ENCODE peak calls at places on chromosomes 2 and 18, in eight cellular contexts. E is heart right ventricle, D is AG09309, J is colonic mucosa, P is AG09319, I is right lobe of liver, Y is spleen, U is HL-60. H is an unnamed sample.

GRCh38 chr2:225112362-225113111 is 70.3 kb upstream of the DOCK10 start:
- DNase-seq in E (no peak), D (no peak), J (no peak), P (no peak), I (no peak), Y (no peak), U (peak; percentile 12), H (no peak)

GRCh38 chr2:138329591-138329990 is 172.0 kb upstream of the SPOPL start:
- DNase-seq in E (no peak), D (no peak), J (no peak), P (no peak), I (no peak), Y (no peak), U (no peak), H (no peak)

GRCh38 chr2:237150831-237151230 is 65.1 kb downstream of the COPS8 start:
- DNase-seq in E (no peak), D (no peak), J (no peak), P (no peak), I (no peak), Y (no peak), U (no peak), H (no peak)

GRCh38 chr2:150505178-150505577 is 17.7 kb upstream of the RND3 start:
- DNase-seq in E (no peak), D (no peak), J (no peak), P (no peak), I (no peak), Y (no peak), U (no peak), H (no peak)

GRCh38 chr2:10709290-10709939 is 12.0 kb upstream of the ATP6V1C2 start:
- DNase-seq in E (no peak), D (no peak), J (peak; percentile 33), P (no peak), I (peak; percentile 46), Y (peak; percentile 64), U (no peak), H (peak; percentile 12)

GRCh38 chr2:161798027-161798426 is 173.8 kb downstream of the SLC4A10 start:
- DNase-seq in E (no peak), D (no peak), J (no peak), P (no peak), I (no peak), Y (no peak), U (no peak), H (no peak)

GRCh38 chr2:3034856-3035255 is 342.8 kb downstream of the EIPR1 start:
- DNase-seq in E (no peak), D (no peak), J (no peak), P (no peak), I (peak; percentile 31), Y (no peak), U (no peak), H (no peak)

GRCh38 chr2:102283996-102284395 is 27.4 kb upstream of the IL1RL1 start:
- DNase-seq in E (no peak), D (no peak), J (no peak), P (no peak), I (no peak), Y (no peak), U (peak; percentile 23), H (no peak)

GRCh38 chr18:36580266-36580665 is 248.5 kb downstream of the TPGS2 start:
- DNase-seq in E (no peak), D (peak; percentile 20), J (no peak), P (peak; percentile 32), I (peak; percentile 28), Y (no peak), U (no peak), H (no peak)

GRCh38 chr2:37654932-37655331 is 16.5 kb downstream of the CDC42EP3 start:
- DNase-seq in E (no peak), D (no peak), J (no peak), P (no peak), I (no peak), Y (no peak), U (no peak), H (no peak)

GRCh38 chr2:135164431-135164830 is 112.3 kb downstream of the RAB3GAP1 start:
- DNase-seq in E (no peak), D (peak; percentile 60), J (no peak), P (peak; percentile 7), I (no peak), Y (no peak), U (no peak), H (no peak)

GRCh38 chr2:98658816-98659486 is 50.6 kb downstream of the UNC50 start:
- DNase-seq in E (no peak), D (no peak), J (no peak), P (no peak), I (no peak), Y (no peak), U (no peak), H (no peak)

GRCh38 chr18:3126457-3127097 is 93.2 kb downstream of the MYOM1 start:
- DNase-seq in E (no peak), D (no peak), J (no peak), P (no peak), I (no peak), Y (no peak), U (no peak), H (no peak)

GRCh38 chr2:101400048-101400447 is 12.7 kb upstream of the CREG2 start:
- DNase-seq in E (no peak), D (no peak), J (peak; percentile 36), P (no peak), I (no peak), Y (no peak), U (peak; percentile 42), H (no peak)

GRCh38 chr2:131030478-131030971 is 62.7 kb downstream of the FAM168B start:
- DNase-seq in E (no peak), D (no peak), J (no peak), P (no peak), I (no peak), Y (peak; percentile 64), U (no peak), H (no peak)

GRCh38 chr18:77009675-77010074 is 122.9 kb downstream of the MBP start:
- DNase-seq in E (no peak), D (no peak), J (no peak), P (no peak), I (peak; percentile 47), Y (no peak), U (no peak), H (no peak)

GRCh38 chr2:200259577-200259957 is 46.9 kb upstream of the SPATS2L start:
- DNase-seq in E (no peak), D (no peak), J (no peak), P (no peak), I (no peak), Y (no peak), U (no peak), H (no peak)

DNA sequence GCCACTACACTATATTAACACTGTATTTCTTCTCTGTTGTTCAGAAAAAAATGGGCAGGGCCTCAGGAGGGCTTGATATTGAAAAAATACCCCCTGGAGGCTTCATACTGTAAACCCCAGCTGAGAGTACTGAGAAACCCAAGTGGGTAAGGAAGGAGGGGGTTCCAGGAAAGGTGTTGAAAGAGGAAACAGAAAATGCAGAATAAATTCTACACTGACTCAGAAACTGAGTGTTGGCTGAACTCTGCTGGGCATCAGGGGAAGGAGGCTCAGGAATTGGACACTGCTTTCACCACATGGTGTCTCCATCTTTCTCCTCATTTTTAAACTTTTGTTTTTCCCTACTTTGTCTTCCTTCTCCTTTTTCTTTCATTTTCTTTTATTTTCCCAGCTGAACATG is 253.7 kb downstream of the DYM start:
- DNase-seq in E (no peak), D (no peak), J (no peak), P (no peak), I (no peak), Y (no peak), U (no peak), H (no peak)
- TF ChIP-seq CTCF in E (no peak), D (peak; percentile 39), J (no peak), P (peak; percentile 38), I (no peak), Y (no peak), U (no peak), H (no peak)

DNA sequence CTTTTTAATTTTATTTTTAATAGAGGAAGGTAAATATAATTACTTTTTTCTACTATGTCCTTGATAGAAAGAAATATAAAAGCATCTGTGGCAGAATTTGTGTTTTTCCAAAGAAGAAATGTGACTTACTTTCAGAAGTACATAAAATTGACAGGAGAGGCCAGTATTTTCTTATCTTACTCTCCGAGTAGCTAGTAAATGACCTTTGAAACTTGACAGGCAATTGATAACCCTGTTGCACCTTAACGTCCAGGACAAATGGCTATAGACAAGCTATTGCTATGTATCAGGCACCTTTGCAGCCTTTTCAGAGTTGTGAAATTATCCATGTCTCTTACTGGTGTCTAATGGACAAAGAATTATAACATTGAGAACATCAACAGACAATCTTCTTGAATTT is 63.1 kb upstream of the TNFRSF11A start:
- DNase-seq in E (no peak), D (no peak), J (no peak), P (no peak), I (no peak), Y (no peak), U (no peak), H (no peak)
- TF ChIP-seq CTCF in E (no peak), D (no peak), J (no peak), P (no peak), I (no peak), Y (no peak), U (no peak), H (no peak)

GRCh38 chr2:233350708-233351107 is 3.6 kb upstream of the DGKD start:
- DNase-seq in E (no peak), D (peak; percentile 75), J (peak; percentile 60), P (peak; percentile 11), I (no peak), Y (no peak), U (peak; percentile 41), H (no peak)
- TF ChIP-seq CTCF in E (no peak), D (peak; percentile 27), J (no peak), P (no peak), I (no peak), Y (no peak), U (no peak), H (no peak)

GRCh38 chr2:228700638-228701037 is 519.2 kb upstream of the SPHKAP start:
- DNase-seq in E (no peak), D (no peak), J (no peak), P (no peak), I (no peak), Y (no peak), U (no peak), H (no peak)

GRCh38 chr2:228699888-228700287 is 518.4 kb upstream of the SPHKAP start:
- DNase-seq in E (no peak), D (no peak), J (no peak), P (no peak), I (no peak), Y (no peak), U (no peak), H (no peak)

GRCh38 chr2:228697456-228697855 is 516.0 kb upstream of the SPHKAP start:
- DNase-seq in E (no peak), D (no peak), J (no peak), P (no peak), I (no peak), Y (no peak), U (no peak), H (no peak)

GRCh38 chr2:228698963-228699362 is 517.5 kb upstream of the SPHKAP start:
- DNase-seq in E (no peak), D (no peak), J (no peak), P (no peak), I (no peak), Y (no peak), U (no peak), H (no peak)

DNA sequence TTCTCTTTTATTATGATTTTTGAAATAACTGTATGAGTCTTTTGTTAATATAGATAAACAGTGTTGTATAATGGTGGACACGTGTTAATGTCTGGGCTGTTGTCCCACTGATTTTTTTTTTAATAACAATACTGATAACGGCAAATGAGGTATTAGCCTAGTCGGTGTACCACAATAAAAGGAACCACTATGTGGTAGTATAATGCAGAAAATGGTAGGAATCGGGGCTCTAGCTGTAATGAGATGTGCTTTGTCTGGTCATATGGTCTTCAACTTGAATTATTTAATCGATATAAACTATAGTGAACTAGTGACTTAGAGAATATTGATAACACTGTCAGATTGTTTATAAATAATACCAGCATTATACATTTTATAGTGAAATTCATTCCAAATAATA is 517.9 kb upstream of the SPHKAP start:
- DNase-seq in E (no peak), D (no peak), J (no peak), P (no peak), I (no peak), Y (no peak), U (no peak), H (no peak)
- TF ChIP-seq CTCF in E (no peak), D (no peak), J (no peak), P (peak; percentile 31), I (no peak), Y (no peak), U (no peak), H (no peak)

H was measured in nephron progenitor cell.